ENCODE peak calls at places on chromosomes 4 and X, in four cellular contexts. One of them, this sample, is unnamed.

GRCh38 chr4:186027405-186027804 is 41.6 kb upstream of the TLR3 start:
- DNase-seq in thoracic aorta: no peak
- DNase-seq in astrocyte of the cerebellum: no peak
- DNase-seq in heart left ventricle: no peak
- DNase-seq in this sample: no peak

GRCh38 chr4:20675786-20676185 is 24.5 kb upstream of the PACRGL start:
- DNase-seq in thoracic aorta: no peak
- DNase-seq in astrocyte of the cerebellum: no peak
- DNase-seq in heart left ventricle: no peak
- DNase-seq in this sample: no peak

GRCh38 chr4:145482209-145483021 is 762 bp downstream of the SMAD1 start:
- DNase-seq in thoracic aorta: no peak
- DNase-seq in astrocyte of the cerebellum: peak; percentile 55
- DNase-seq in heart left ventricle: peak; percentile 62
- DNase-seq in this sample: peak; percentile 18

GRCh38 chr4:31094474-31094873 is 374.3 kb downstream of the PCDH7 start:
- DNase-seq in thoracic aorta: no peak
- DNase-seq in astrocyte of the cerebellum: no peak
- DNase-seq in heart left ventricle: no peak
- DNase-seq in this sample: no peak

GRCh38 chr4:8443801-8444200 is 3.2 kb downstream of the TRMT44 start:
- DNase-seq in thoracic aorta: no peak
- DNase-seq in astrocyte of the cerebellum: no peak
- DNase-seq in heart left ventricle: no peak
- DNase-seq in this sample: no peak

GRCh38 chr4:153781717-153782416 is 7.0 kb downstream of the SFRP2 start:
- DNase-seq in thoracic aorta: no peak
- DNase-seq in astrocyte of the cerebellum: peak; percentile 74
- DNase-seq in heart left ventricle: no peak
- DNase-seq in this sample: no peak

GRCh38 chr4:120723986-120724385 is 198.5 kb downstream of the PRDM5 start:
- DNase-seq in thoracic aorta: no peak
- DNase-seq in astrocyte of the cerebellum: no peak
- DNase-seq in heart left ventricle: no peak
- DNase-seq in this sample: peak; percentile 39

GRCh38 chrX:46279925-46280313 is 265.3 kb downstream of the ZNF674 start:
- DNase-seq in thoracic aorta: no peak
- DNase-seq in astrocyte of the cerebellum: no peak
- DNase-seq in heart left ventricle: no peak
- DNase-seq in this sample: no peak

GRCh38 chr4:28788929-28789490 is 1928.4 kb downstream of the STIM2 start:
- DNase-seq in thoracic aorta: no peak
- DNase-seq in astrocyte of the cerebellum: no peak
- DNase-seq in heart left ventricle: no peak
- DNase-seq in this sample: no peak

GRCh38 chrX:23816179-23816578 is 33.2 kb downstream of the SAT1 start:
- DNase-seq in thoracic aorta: no peak
- DNase-seq in astrocyte of the cerebellum: no peak
- DNase-seq in heart left ventricle: no peak
- DNase-seq in this sample: no peak

GRCh38 chr4:169195032-169195431 is 75.7 kb downstream of the SH3RF1 start:
- DNase-seq in thoracic aorta: no peak
- DNase-seq in astrocyte of the cerebellum: no peak
- DNase-seq in heart left ventricle: no peak
- DNase-seq in this sample: no peak

GRCh38 chrX:119381349-119381944 is 17.7 kb upstream of the SLC25A43 start:
- DNase-seq in thoracic aorta: no peak
- DNase-seq in astrocyte of the cerebellum: no peak
- DNase-seq in heart left ventricle: no peak
- DNase-seq in this sample: no peak
- H3K4me3 ChIP-seq in thoracic aorta: no peak overlapping the region
- H3K4me3 ChIP-seq in astrocyte of the cerebellum: no peak overlapping the region
- H3K4me3 ChIP-seq in heart left ventricle: no peak overlapping the region
- H3K4me3 ChIP-seq in this sample: no peak overlapping the region

DNA sequence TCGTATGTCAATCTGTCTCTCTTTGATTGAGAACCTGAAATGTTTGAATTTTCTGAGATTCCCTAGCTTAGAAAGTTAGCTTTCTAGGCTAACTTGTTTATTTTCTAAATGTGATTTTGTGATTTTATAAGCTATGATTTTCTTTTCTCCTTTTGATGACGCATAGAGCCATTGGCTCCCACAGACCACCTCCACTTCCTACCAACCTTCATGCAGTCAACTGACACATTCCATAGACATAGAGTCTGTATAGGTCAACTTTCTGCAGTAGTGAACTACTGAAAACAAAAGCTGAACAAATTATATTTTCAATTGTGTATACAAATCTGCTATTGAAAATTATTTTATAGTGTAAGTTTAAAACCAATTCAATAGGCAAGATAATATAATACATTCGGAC is 2.8 kb upstream of the SULT1B1 start:
- DNase-seq in thoracic aorta: no peak
- DNase-seq in astrocyte of the cerebellum: no peak
- DNase-seq in heart left ventricle: no peak
- DNase-seq in this sample: no peak
- H3K4me3 ChIP-seq in thoracic aorta: no peak overlapping the region
- H3K4me3 ChIP-seq in astrocyte of the cerebellum: no peak overlapping the region
- H3K4me3 ChIP-seq in heart left ventricle: no peak overlapping the region
- H3K4me3 ChIP-seq in this sample: no peak overlapping the region

DNA sequence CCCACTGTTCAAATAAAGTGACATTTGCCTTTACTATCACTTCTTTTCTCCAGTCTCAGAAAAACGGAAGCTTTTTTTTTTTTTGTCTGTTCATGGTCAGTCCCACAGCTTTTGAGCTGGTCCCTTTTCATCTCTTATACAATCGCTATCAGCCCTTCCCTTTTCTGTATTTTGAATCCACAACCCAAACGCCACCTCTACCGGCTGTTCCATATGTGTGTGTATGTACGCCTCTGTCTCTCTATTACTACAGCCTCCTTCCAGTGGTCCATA is 327.6 kb downstream of the DKK2 start:
- DNase-seq in thoracic aorta: no peak
- DNase-seq in astrocyte of the cerebellum: no peak
- DNase-seq in heart left ventricle: no peak
- DNase-seq in this sample: no peak
- H3K4me3 ChIP-seq in thoracic aorta: no peak overlapping the region
- H3K4me3 ChIP-seq in astrocyte of the cerebellum: no peak overlapping the region
- H3K4me3 ChIP-seq in heart left ventricle: no peak overlapping the region
- H3K4me3 ChIP-seq in this sample: no peak overlapping the region

DNA sequence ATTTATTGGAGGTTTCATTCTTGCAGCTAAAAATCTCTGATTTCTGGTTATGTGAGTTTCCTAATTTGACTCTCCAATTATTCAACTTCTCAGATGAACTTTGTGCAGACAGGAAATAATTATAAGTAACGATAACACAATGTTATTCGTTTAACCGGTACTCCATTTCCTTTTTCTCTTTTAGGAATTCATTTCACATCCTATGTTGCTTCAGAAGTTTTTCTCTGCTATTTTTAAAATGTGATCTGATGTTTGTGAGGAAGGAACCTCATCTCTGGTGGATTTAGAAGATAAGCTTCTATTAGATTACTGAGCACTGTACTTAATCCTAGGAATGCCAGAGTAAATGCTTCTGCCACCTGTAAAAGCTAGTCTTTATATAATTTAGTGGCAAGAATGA is 115.9 kb upstream of the ETNPPL start:
- DNase-seq in thoracic aorta: no peak
- DNase-seq in astrocyte of the cerebellum: no peak
- DNase-seq in heart left ventricle: no peak
- DNase-seq in this sample: no peak
- H3K4me3 ChIP-seq in thoracic aorta: no peak overlapping the region
- H3K4me3 ChIP-seq in astrocyte of the cerebellum: no peak overlapping the region
- H3K4me3 ChIP-seq in heart left ventricle: no peak overlapping the region
- H3K4me3 ChIP-seq in this sample: no peak overlapping the region